ENCODE peak calls at places on chromosomes 2 and 18, in five cellular contexts. One of them, this sample, is unnamed.

GRCh38 chr18:45456076-45457066 is 158.9 kb upstream of the SLC14A2 start:
- DNase-seq in stimulated activated CD4-positive, alpha-beta T cell treated with anti-CD3 and anti-CD28 coated beads, Interleukin-1b, Interleukin-23, amount 100 ng/mL, for 24 hours: no peak
- DNase-seq in NCI-H2171: peak
- DNase-seq in astrocyte of the hippocampus: no peak
- DNase-seq in fibroblast of gingiva: no peak
- DNase-seq in this sample: peak

GRCh38 chr2:196511258-196511971 is 128.1 kb upstream of the CCDC150 start:
- DNase-seq in stimulated activated CD4-positive, alpha-beta T cell treated with anti-CD3 and anti-CD28 coated beads, Interleukin-1b, Interleukin-23, amount 100 ng/mL, for 24 hours: no peak
- DNase-seq in fibroblast of gingiva: no peak
- DNase-seq in astrocyte of the hippocampus: peak
- DNase-seq in NCI-H2171: no peak
- DNase-seq in this sample: peak

GRCh38 chr18:58054041-58054733 is 10.2 kb downstream of the NEDD4L start:
- DNase-seq in astrocyte of the hippocampus: peak
- DNase-seq in fibroblast of gingiva: peak
- DNase-seq in NCI-H2171: no peak
- DNase-seq in stimulated activated CD4-positive, alpha-beta T cell treated with anti-CD3 and anti-CD28 coated beads, Interleukin-1b, Interleukin-23, amount 100 ng/mL, for 24 hours: no peak
- DNase-seq in this sample: no peak

GRCh38 chr18:79729611-79730010 is 50.0 kb downstream of the CTDP1 start:
- DNase-seq in NCI-H2171: no peak
- DNase-seq in fibroblast of gingiva: no peak
- DNase-seq in astrocyte of the hippocampus: no peak
- DNase-seq in stimulated activated CD4-positive, alpha-beta T cell treated with anti-CD3 and anti-CD28 coated beads, Interleukin-1b, Interleukin-23, amount 100 ng/mL, for 24 hours: no peak
- DNase-seq in this sample: no peak

GRCh38 chr2:127398239-127398590 is 10.4 kb upstream of the MAP3K2 start:
- DNase-seq in NCI-H2171: peak
- DNase-seq in astrocyte of the hippocampus: peak
- DNase-seq in stimulated activated CD4-positive, alpha-beta T cell treated with anti-CD3 and anti-CD28 coated beads, Interleukin-1b, Interleukin-23, amount 100 ng/mL, for 24 hours: no peak
- DNase-seq in fibroblast of gingiva: peak
- DNase-seq in this sample: peak

GRCh38 chr18:5518179-5518770 is 25.5 kb downstream of the EPB41L3 start:
- DNase-seq in astrocyte of the hippocampus: no peak
- DNase-seq in NCI-H2171: no peak
- DNase-seq in fibroblast of gingiva: no peak
- DNase-seq in stimulated activated CD4-positive, alpha-beta T cell treated with anti-CD3 and anti-CD28 coated beads, Interleukin-1b, Interleukin-23, amount 100 ng/mL, for 24 hours: no peak
- DNase-seq in this sample: no peak

GRCh38 chr18:8721716-8722115 is 16.4 kb downstream of the MTCL1 start:
- DNase-seq in fibroblast of gingiva: no peak
- DNase-seq in NCI-H2171: no peak
- DNase-seq in stimulated activated CD4-positive, alpha-beta T cell treated with anti-CD3 and anti-CD28 coated beads, Interleukin-1b, Interleukin-23, amount 100 ng/mL, for 24 hours: no peak
- DNase-seq in astrocyte of the hippocampus: peak
- DNase-seq in this sample: no peak

GRCh38 chr2:168639501-168639900 is 162.9 kb upstream of the NOSTRIN start:
- DNase-seq in fibroblast of gingiva: peak
- DNase-seq in astrocyte of the hippocampus: peak
- DNase-seq in NCI-H2171: peak
- DNase-seq in stimulated activated CD4-positive, alpha-beta T cell treated with anti-CD3 and anti-CD28 coated beads, Interleukin-1b, Interleukin-23, amount 100 ng/mL, for 24 hours: no peak
- DNase-seq in this sample: no peak

GRCh38 chr18:7158201-7158600 is 40.6 kb upstream of the LAMA1 start:
- DNase-seq in fibroblast of gingiva: peak
- DNase-seq in NCI-H2171: no peak
- DNase-seq in stimulated activated CD4-positive, alpha-beta T cell treated with anti-CD3 and anti-CD28 coated beads, Interleukin-1b, Interleukin-23, amount 100 ng/mL, for 24 hours: no peak
- DNase-seq in astrocyte of the hippocampus: peak
- DNase-seq in this sample: no peak

GRCh38 chr2:102101844-102102635 is 40.5 kb upstream of the IL1R1 start:
- DNase-seq in fibroblast of gingiva: no peak
- DNase-seq in astrocyte of the hippocampus: no peak
- DNase-seq in NCI-H2171: no peak
- DNase-seq in stimulated activated CD4-positive, alpha-beta T cell treated with anti-CD3 and anti-CD28 coated beads, Interleukin-1b, Interleukin-23, amount 100 ng/mL, for 24 hours: no peak
- DNase-seq in this sample: no peak

GRCh38 chr2:131659168-131659572 is 131.5 kb downstream of the CCDC74A start:
- DNase-seq in fibroblast of gingiva: no peak
- DNase-seq in NCI-H2171: no peak
- DNase-seq in astrocyte of the hippocampus: no peak
- DNase-seq in stimulated activated CD4-positive, alpha-beta T cell treated with anti-CD3 and anti-CD28 coated beads, Interleukin-1b, Interleukin-23, amount 100 ng/mL, for 24 hours: no peak
- DNase-seq in this sample: no peak

GRCh38 chr2:15047184-15047583 is 414.7 kb downstream of the LRATD1 start:
- DNase-seq in fibroblast of gingiva: no peak
- DNase-seq in stimulated activated CD4-positive, alpha-beta T cell treated with anti-CD3 and anti-CD28 coated beads, Interleukin-1b, Interleukin-23, amount 100 ng/mL, for 24 hours: no peak
- DNase-seq in astrocyte of the hippocampus: no peak
- DNase-seq in NCI-H2171: no peak
- DNase-seq in this sample: no peak

GRCh38 chr2:160252278-160252887 is 52.3 kb upstream of the ITGB6 start:
- DNase-seq in NCI-H2171: peak
- DNase-seq in astrocyte of the hippocampus: peak
- DNase-seq in fibroblast of gingiva: peak
- DNase-seq in stimulated activated CD4-positive, alpha-beta T cell treated with anti-CD3 and anti-CD28 coated beads, Interleukin-1b, Interleukin-23, amount 100 ng/mL, for 24 hours: no peak
- DNase-seq in this sample: peak

GRCh38 chr2:21427606-21428005 is 303.8 kb downstream of the TDRD15 start:
- DNase-seq in stimulated activated CD4-positive, alpha-beta T cell treated with anti-CD3 and anti-CD28 coated beads, Interleukin-1b, Interleukin-23, amount 100 ng/mL, for 24 hours: no peak
- DNase-seq in astrocyte of the hippocampus: no peak
- DNase-seq in NCI-H2171: no peak
- DNase-seq in fibroblast of gingiva: no peak
- DNase-seq in this sample: no peak

GRCh38 chr18:14964002-14964401 is 216.0 kb downstream of the ANKRD30B start:
- DNase-seq in astrocyte of the hippocampus: no peak
- DNase-seq in NCI-H2171: no peak
- DNase-seq in stimulated activated CD4-positive, alpha-beta T cell treated with anti-CD3 and anti-CD28 coated beads, Interleukin-1b, Interleukin-23, amount 100 ng/mL, for 24 hours: no peak
- DNase-seq in fibroblast of gingiva: no peak
- DNase-seq in this sample: no peak

GRCh38 chr2:233217892-233218377 is 33.5 kb upstream of the ATG16L1 start:
- DNase-seq in astrocyte of the hippocampus: no peak
- DNase-seq in NCI-H2171: peak
- DNase-seq in fibroblast of gingiva: no peak
- DNase-seq in stimulated activated CD4-positive, alpha-beta T cell treated with anti-CD3 and anti-CD28 coated beads, Interleukin-1b, Interleukin-23, amount 100 ng/mL, for 24 hours: no peak
- DNase-seq in this sample: no peak

GRCh38 chr2:34736482-34736881 is 1137.4 kb upstream of the FAM98A start:
- DNase-seq in astrocyte of the hippocampus: no peak
- DNase-seq in fibroblast of gingiva: no peak
- DNase-seq in NCI-H2171: no peak
- DNase-seq in stimulated activated CD4-positive, alpha-beta T cell treated with anti-CD3 and anti-CD28 coated beads, Interleukin-1b, Interleukin-23, amount 100 ng/mL, for 24 hours: no peak
- DNase-seq in this sample: no peak

This sample was measured in NCI-H446.